ENCODE peak calls at places on chromosomes 5 and 9, in eight cellular contexts. G is MV-4-11, D is RCC 7860, U is T-helper 1 cell, P is NCI-H1092 treated with DMSO at 0.1 percent for 48 hours, C is cardiac muscle cell, I is mucosa of descending colon, B is breast epithelium. J is an unnamed sample.
A peak's percentile ranks its signal among the peaks of the same experiment; 100 is the strongest.

GRCh38 chr9:93614830-93615468 is 38.6 kb downstream of the PHF2 start:
- DNase-seq in G (no peak), D (no peak), U (no peak), P (no peak), C (no peak), I (no peak), B (no peak), J (peak; percentile 12)

GRCh38 chr5:464843-465590 is 22.0 kb downstream of the EXOC3 start:
- DNase-seq in G (no peak), D (no peak), U (no peak), P (no peak), C (no peak), I (peak; percentile 52), B (no peak), J (no peak)

GRCh38 chr5:136066705-136067271 is 38.0 kb downstream of the TGFBI start:
- DNase-seq in G (no peak), D (peak; percentile 49), U (no peak), P (no peak), C (no peak), I (no peak), B (no peak), J (no peak)

GRCh38 chr5:172442592-172442991 is 11.7 kb downstream of the SH3PXD2B start:
- DNase-seq in G (no peak), D (no peak), U (no peak), P (no peak), C (no peak), I (no peak), B (no peak), J (no peak)

GRCh38 chr5:157561105-157561504 is 14.5 kb downstream of the ADAM19 start:
- DNase-seq in G (no peak), D (no peak), U (no peak), P (no peak), C (no peak), I (no peak), B (no peak), J (peak; percentile 66)

GRCh38 chr5:172731286-172732073 is 39.5 kb downstream of the DUSP1 start:
- DNase-seq in G (no peak), D (peak; percentile 83), U (no peak), P (no peak), C (no peak), I (peak; percentile 61), B (peak; percentile 90), J (no peak)

GRCh38 chr5:74761241-74761640 is 5.7 kb downstream of the GFM2 start:
- DNase-seq in G (no peak), D (peak; percentile 29), U (no peak), P (no peak), C (no peak), I (no peak), B (no peak), J (no peak)

GRCh38 chr9:26510137-26510536 is 382.5 kb downstream of the CAAP1 start:
- DNase-seq in G (no peak), D (no peak), U (no peak), P (no peak), C (no peak), I (no peak), B (no peak), J (no peak)

GRCh38 chr5:11277323-11277722 is 516.3 kb upstream of the DAP start:
- DNase-seq in G (no peak), D (no peak), U (no peak), P (no peak), C (no peak), I (no peak), B (no peak), J (no peak)

J was measured in ascending aorta.